ENCODE peak calls at places on chromosomes 2 and 18, in five cellular contexts. One of them, this sample, is unnamed.

GRCh38 chr2:167052825-167053224 is 164.5 kb downstream of the XIRP2 start:
- DNase-seq in body of pancreas: no peak
- DNase-seq in T1000: no peak
- DNase-seq in GM19239: no peak
- DNase-seq in GM13976: no peak
- DNase-seq in this sample: no peak

GRCh38 chr2:127913808-127914457 is 28.2 kb upstream of the AMMECR1L start:
- DNase-seq in body of pancreas: no peak
- DNase-seq in T1000: no peak
- DNase-seq in GM19239: no peak
- DNase-seq in GM13976: no peak
- DNase-seq in this sample: no peak

GRCh38 chr2:137437386-137437785 is 526.9 kb upstream of the HNMT start:
- DNase-seq in body of pancreas: no peak
- DNase-seq in T1000: no peak
- DNase-seq in GM19239: no peak
- DNase-seq in GM13976: no peak
- DNase-seq in this sample: no peak

GRCh38 chr18:55239764-55240163 is 280.5 kb upstream of the CCDC68 start:
- DNase-seq in body of pancreas: no peak
- DNase-seq in T1000: no peak
- DNase-seq in GM19239: no peak
- DNase-seq in GM13976: no peak
- DNase-seq in this sample: no peak

GRCh38 chr2:209208211-209208610 is 215.6 kb upstream of the MAP2 start:
- DNase-seq in body of pancreas: peak; percentile 75
- DNase-seq in T1000: no peak
- DNase-seq in GM19239: no peak
- DNase-seq in GM13976: peak; percentile 29
- DNase-seq in this sample: peak; percentile 40

GRCh38 chr18:25351773-25352628 is at the start of gene ZNF521:
- DNase-seq in body of pancreas: peak; percentile 76
- DNase-seq in T1000: peak; percentile 73
- DNase-seq in GM19239: peak; percentile 68
- DNase-seq in GM13976: peak; percentile 78
- DNase-seq in this sample: peak; percentile 65

GRCh38 chr18:79458131-79458838 is 62.6 kb downstream of the NFATC1 start:
- DNase-seq in body of pancreas: peak; percentile 55
- DNase-seq in T1000: peak; percentile 63
- DNase-seq in GM19239: no peak
- DNase-seq in GM13976: no peak
- DNase-seq in this sample: peak; percentile 58

GRCh38 chr2:51410351-51410750 is 378.4 kb upstream of the NRXN1 start:
- DNase-seq in body of pancreas: no peak
- DNase-seq in T1000: no peak
- DNase-seq in GM19239: no peak
- DNase-seq in GM13976: no peak
- DNase-seq in this sample: no peak

GRCh38 chr2:217941339-217941738 is 61.5 kb downstream of the TNS1 start:
- DNase-seq in body of pancreas: no peak
- DNase-seq in T1000: no peak
- DNase-seq in GM19239: no peak
- DNase-seq in GM13976: no peak
- DNase-seq in this sample: no peak

GRCh38 chr2:237714690-237715458 is 83.7 kb upstream of the RBM44 start:
- DNase-seq in body of pancreas: no peak
- DNase-seq in T1000: no peak
- DNase-seq in GM19239: no peak
- DNase-seq in GM13976: no peak
- DNase-seq in this sample: no peak

GRCh38 chr18:37445368-37445767 is 120.2 kb downstream of the CELF4 start:
- DNase-seq in body of pancreas: no peak
- DNase-seq in T1000: peak; percentile 1
- DNase-seq in GM19239: no peak
- DNase-seq in GM13976: no peak
- DNase-seq in this sample: no peak

GRCh38 chr18:3852321-3852720 is 402.3 kb downstream of the TGIF1 start:
- DNase-seq in body of pancreas: no peak
- DNase-seq in T1000: no peak
- DNase-seq in GM19239: no peak
- DNase-seq in GM13976: no peak
- DNase-seq in this sample: no peak